ENCODE peak calls at places on chromosome 18, in nine cellular contexts. One of them, this sample, is unnamed.

GRCh38 chr18:8890957-8891464 is 185.7 kb downstream of the MTCL1 start:
- DNase-seq in esophagus squamous epithelium: no peak
- DNase-seq in neural progenitor cell: peak; percentile 58
- DNase-seq in tibial artery: no peak
- DNase-seq in right atrium auricular region: no peak
- DNase-seq in mammary epithelial cell: peak; percentile 97
- DNase-seq in adrenal gland: no peak
- DNase-seq in IMR-90: peak; percentile 97
- DNase-seq in K562: peak; percentile 83
- DNase-seq in this sample: peak; percentile 71

GRCh38 chr18:3634250-3634939 is 184.4 kb downstream of the TGIF1 start:
- DNase-seq in esophagus squamous epithelium: no peak
- DNase-seq in neural progenitor cell: no peak
- DNase-seq in tibial artery: no peak
- DNase-seq in right atrium auricular region: no peak
- DNase-seq in mammary epithelial cell: no peak
- DNase-seq in adrenal gland: no peak
- DNase-seq in IMR-90: no peak
- DNase-seq in K562: no peak
- DNase-seq in this sample: no peak

GRCh38 chr18:59694824-59695223 is 2.4 kb downstream of the CCBE1 start:
- DNase-seq in esophagus squamous epithelium: no peak
- DNase-seq in neural progenitor cell: no peak
- DNase-seq in tibial artery: no peak
- DNase-seq in right atrium auricular region: no peak
- DNase-seq in mammary epithelial cell: no peak
- DNase-seq in adrenal gland: no peak
- DNase-seq in IMR-90: no peak
- DNase-seq in K562: no peak
- DNase-seq in this sample: no peak

GRCh38 chr18:10213526-10213925 is 240.9 kb upstream of the APCDD1 start:
- DNase-seq in esophagus squamous epithelium: no peak
- DNase-seq in neural progenitor cell: no peak
- DNase-seq in tibial artery: no peak
- DNase-seq in right atrium auricular region: no peak
- DNase-seq in mammary epithelial cell: peak; percentile 41
- DNase-seq in adrenal gland: no peak
- DNase-seq in IMR-90: peak; percentile 33
- DNase-seq in K562: no peak
- DNase-seq in this sample: no peak

GRCh38 chr18:5164903-5165302 is 32.2 kb downstream of the AKAIN1 start:
- DNase-seq in esophagus squamous epithelium: no peak
- DNase-seq in neural progenitor cell: no peak
- DNase-seq in tibial artery: no peak
- DNase-seq in right atrium auricular region: no peak
- DNase-seq in mammary epithelial cell: no peak
- DNase-seq in adrenal gland: no peak
- DNase-seq in IMR-90: no peak
- DNase-seq in K562: no peak
- DNase-seq in this sample: no peak

GRCh38 chr18:48023334-48024008 is 93.0 kb upstream of the SMAD2 start:
- DNase-seq in esophagus squamous epithelium: no peak
- DNase-seq in neural progenitor cell: peak; percentile 73
- DNase-seq in tibial artery: peak; percentile 65
- DNase-seq in right atrium auricular region: no peak
- DNase-seq in mammary epithelial cell: peak; percentile 86
- DNase-seq in adrenal gland: peak; percentile 93
- DNase-seq in IMR-90: peak; percentile 10
- DNase-seq in K562: peak; percentile 38
- DNase-seq in this sample: peak; percentile 31

GRCh38 chr18:10927290-10927979 is 221.9 kb downstream of the PIEZO2 start:
- DNase-seq in esophagus squamous epithelium: no peak
- DNase-seq in neural progenitor cell: no peak
- DNase-seq in tibial artery: no peak
- DNase-seq in right atrium auricular region: no peak
- DNase-seq in mammary epithelial cell: no peak
- DNase-seq in adrenal gland: no peak
- DNase-seq in IMR-90: peak; percentile 89
- DNase-seq in K562: no peak
- DNase-seq in this sample: peak; percentile 72

GRCh38 chr18:59699750-59700534 is 2.7 kb upstream of the CCBE1 start:
- DNase-seq in esophagus squamous epithelium: no peak
- DNase-seq in neural progenitor cell: no peak
- DNase-seq in tibial artery: no peak
- DNase-seq in right atrium auricular region: no peak
- DNase-seq in mammary epithelial cell: peak; percentile 52
- DNase-seq in adrenal gland: no peak
- DNase-seq in IMR-90: no peak
- DNase-seq in K562: no peak
- DNase-seq in this sample: no peak

GRCh38 chr18:39558658-39559057 is 1993.1 kb upstream of the CELF4 start:
- DNase-seq in esophagus squamous epithelium: no peak
- DNase-seq in neural progenitor cell: no peak
- DNase-seq in tibial artery: no peak
- DNase-seq in right atrium auricular region: no peak
- DNase-seq in mammary epithelial cell: peak; percentile 25
- DNase-seq in adrenal gland: no peak
- DNase-seq in IMR-90: peak; percentile 4
- DNase-seq in K562: no peak
- DNase-seq in this sample: no peak

GRCh38 chr18:9404565-9405060 is 70.0 kb downstream of the TWSG1 start:
- DNase-seq in esophagus squamous epithelium: no peak
- DNase-seq in neural progenitor cell: no peak
- DNase-seq in tibial artery: no peak
- DNase-seq in right atrium auricular region: peak; percentile 66
- DNase-seq in mammary epithelial cell: no peak
- DNase-seq in adrenal gland: no peak
- DNase-seq in IMR-90: no peak
- DNase-seq in K562: peak; percentile 84
- DNase-seq in this sample: no peak

GRCh38 chr18:32318581-32318980 is 128.7 kb downstream of the MEP1B start:
- DNase-seq in esophagus squamous epithelium: no peak
- DNase-seq in neural progenitor cell: no peak
- DNase-seq in tibial artery: no peak
- DNase-seq in right atrium auricular region: no peak
- DNase-seq in mammary epithelial cell: no peak
- DNase-seq in adrenal gland: no peak
- DNase-seq in IMR-90: no peak
- DNase-seq in K562: no peak
- DNase-seq in this sample: no peak

DNA sequence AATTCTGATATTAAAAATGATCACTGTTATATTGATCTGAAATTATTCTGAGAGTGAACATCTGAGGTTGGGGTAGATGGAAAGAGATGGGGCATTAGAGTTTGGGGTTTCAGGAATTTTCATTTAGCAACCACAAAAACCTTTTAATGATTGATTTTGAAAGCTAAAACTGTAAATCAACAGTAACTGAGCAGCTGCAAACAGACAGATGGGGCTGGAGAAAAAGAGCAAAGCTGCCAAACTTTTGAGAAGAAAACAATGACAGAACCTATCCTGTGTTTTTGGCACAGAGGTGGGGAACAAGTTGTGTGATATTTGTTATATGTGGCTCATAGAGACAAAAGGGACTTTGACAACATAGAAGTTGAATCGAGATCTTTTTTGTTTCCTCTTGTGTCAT is 415.7 kb upstream of the DSEL start:
- DNase-seq in esophagus squamous epithelium: no peak
- DNase-seq in neural progenitor cell: no peak
- DNase-seq in tibial artery: no peak
- DNase-seq in right atrium auricular region: no peak
- DNase-seq in mammary epithelial cell: no peak
- DNase-seq in adrenal gland: no peak
- DNase-seq in IMR-90: no peak
- DNase-seq in K562: no peak
- DNase-seq in this sample: no peak
- H3K9me3 ChIP-seq in esophagus squamous epithelium: no peaks in the 10 kb centered on the region
- H3K9me3 ChIP-seq in neural progenitor cell: no peaks in the 10 kb centered on the region
- H3K9me3 ChIP-seq in tibial artery: no peaks in the 10 kb centered on the region
- H3K9me3 ChIP-seq in right atrium auricular region: no peaks in the 10 kb centered on the region
- H3K9me3 ChIP-seq in mammary epithelial cell: no peaks in the 10 kb centered on the region
- H3K9me3 ChIP-seq in adrenal gland: no peaks in the 10 kb centered on the region
- H3K9me3 ChIP-seq in IMR-90: no peaks in the 10 kb centered on the region
- H3K9me3 ChIP-seq in K562: no peaks in the 10 kb centered on the region
- H3K9me3 ChIP-seq in this sample: peaks cover 2% of the 10 kb centered on the region

GRCh38 chr18:77346446-77346845 is 96.8 kb downstream of the GALR1 start:
- DNase-seq in esophagus squamous epithelium: no peak
- DNase-seq in neural progenitor cell: no peak
- DNase-seq in tibial artery: no peak
- DNase-seq in right atrium auricular region: no peak
- DNase-seq in mammary epithelial cell: no peak
- DNase-seq in adrenal gland: no peak
- DNase-seq in IMR-90: no peak
- DNase-seq in K562: no peak
- DNase-seq in this sample: no peak

GRCh38 chr18:77343846-77344527 is 94.3 kb downstream of the GALR1 start:
- DNase-seq in esophagus squamous epithelium: no peak
- DNase-seq in neural progenitor cell: no peak
- DNase-seq in tibial artery: no peak
- DNase-seq in right atrium auricular region: no peak
- DNase-seq in mammary epithelial cell: no peak
- DNase-seq in adrenal gland: no peak
- DNase-seq in IMR-90: no peak
- DNase-seq in K562: no peak
- DNase-seq in this sample: no peak

GRCh38 chr18:77341527-77341926 is 91.9 kb downstream of the GALR1 start:
- DNase-seq in esophagus squamous epithelium: no peak
- DNase-seq in neural progenitor cell: no peak
- DNase-seq in tibial artery: no peak
- DNase-seq in right atrium auricular region: no peak
- DNase-seq in mammary epithelial cell: no peak
- DNase-seq in adrenal gland: no peak
- DNase-seq in IMR-90: no peak
- DNase-seq in K562: no peak
- DNase-seq in this sample: no peak

GRCh38 chr18:77342736-77343135 is 93.1 kb downstream of the GALR1 start:
- DNase-seq in esophagus squamous epithelium: no peak
- DNase-seq in neural progenitor cell: no peak
- DNase-seq in tibial artery: no peak
- DNase-seq in right atrium auricular region: no peak
- DNase-seq in mammary epithelial cell: no peak
- DNase-seq in adrenal gland: no peak
- DNase-seq in IMR-90: no peak
- DNase-seq in K562: no peak
- DNase-seq in this sample: no peak

GRCh38 chr18:77344777-77345507 is 95.3 kb downstream of the GALR1 start:
- DNase-seq in esophagus squamous epithelium: no peak
- DNase-seq in neural progenitor cell: no peak
- DNase-seq in tibial artery: no peak
- DNase-seq in right atrium auricular region: no peak
- DNase-seq in mammary epithelial cell: no peak
- DNase-seq in adrenal gland: no peak
- DNase-seq in IMR-90: no peak
- DNase-seq in K562: no peak
- DNase-seq in this sample: no peak
- H3K9me3 ChIP-seq in esophagus squamous epithelium: no peaks in the 10 kb centered on the region
- H3K9me3 ChIP-seq in neural progenitor cell: no peaks in the 10 kb centered on the region
- H3K9me3 ChIP-seq in tibial artery: no peaks in the 10 kb centered on the region
- H3K9me3 ChIP-seq in right atrium auricular region: no peaks in the 10 kb centered on the region
- H3K9me3 ChIP-seq in mammary epithelial cell: peaks cover 11% of the 10 kb centered on the region
- H3K9me3 ChIP-seq in adrenal gland: no peaks in the 10 kb centered on the region
- H3K9me3 ChIP-seq in IMR-90: peaks cover 32% of the 10 kb centered on the region
- H3K9me3 ChIP-seq in K562: no peaks in the 10 kb centered on the region
- H3K9me3 ChIP-seq in this sample: no peaks in the 10 kb centered on the region

GRCh38 chr18:58645398-58645797 is 16.5 kb upstream of the ALPK2 start:
- DNase-seq in esophagus squamous epithelium: no peak
- DNase-seq in neural progenitor cell: no peak
- DNase-seq in tibial artery: no peak
- DNase-seq in right atrium auricular region: no peak
- DNase-seq in mammary epithelial cell: peak; percentile 25
- DNase-seq in adrenal gland: no peak
- DNase-seq in IMR-90: peak; percentile 71
- DNase-seq in K562: no peak
- DNase-seq in this sample: no peak
- H3K9me3 ChIP-seq in esophagus squamous epithelium: no peaks in the 10 kb centered on the region
- H3K9me3 ChIP-seq in neural progenitor cell: no peaks in the 10 kb centered on the region
- H3K9me3 ChIP-seq in tibial artery: no peaks in the 10 kb centered on the region
- H3K9me3 ChIP-seq in right atrium auricular region: no peaks in the 10 kb centered on the region
- H3K9me3 ChIP-seq in mammary epithelial cell: peaks cover 8% of the 10 kb centered on the region
- H3K9me3 ChIP-seq in adrenal gland: no peaks in the 10 kb centered on the region
- H3K9me3 ChIP-seq in IMR-90: no peaks in the 10 kb centered on the region
- H3K9me3 ChIP-seq in K562: no peaks in the 10 kb centered on the region
- H3K9me3 ChIP-seq in this sample: peaks cover 6% of the 10 kb centered on the region

GRCh38 chr18:79900610-79901570 is 50.6 kb downstream of the SLC66A2 start:
- DNase-seq in esophagus squamous epithelium: no peak
- DNase-seq in neural progenitor cell: no peak
- DNase-seq in tibial artery: peak; percentile 57
- DNase-seq in right atrium auricular region: peak; percentile 50
- DNase-seq in mammary epithelial cell: no peak
- DNase-seq in adrenal gland: peak; percentile 47
- DNase-seq in IMR-90: no peak
- DNase-seq in K562: no peak
- DNase-seq in this sample: no peak
- H3K9me3 ChIP-seq in esophagus squamous epithelium: peaks cover 58% of the 10 kb centered on the region
- H3K9me3 ChIP-seq in neural progenitor cell: peaks cover 11% of the 10 kb centered on the region
- H3K9me3 ChIP-seq in tibial artery: peaks cover 70% of the 10 kb centered on the region
- H3K9me3 ChIP-seq in right atrium auricular region: no peaks in the 10 kb centered on the region
- H3K9me3 ChIP-seq in mammary epithelial cell: peaks cover 50% of the 10 kb centered on the region
- H3K9me3 ChIP-seq in adrenal gland: no peaks in the 10 kb centered on the region
- H3K9me3 ChIP-seq in IMR-90: peaks cover 41% of the 10 kb centered on the region
- H3K9me3 ChIP-seq in K562: peaks cover 2% of the 10 kb centered on the region
- H3K9me3 ChIP-seq in this sample: peaks cover 24% of the 10 kb centered on the region

GRCh38 chr18:80023173-80023572 is 11.1 kb upstream of the RBFA start:
- DNase-seq in esophagus squamous epithelium: no peak
- DNase-seq in neural progenitor cell: peak; percentile 15
- DNase-seq in tibial artery: no peak
- DNase-seq in right atrium auricular region: no peak
- DNase-seq in mammary epithelial cell: no peak
- DNase-seq in adrenal gland: no peak
- DNase-seq in IMR-90: no peak
- DNase-seq in K562: no peak
- DNase-seq in this sample: no peak

GRCh38 chr18:80026363-80026762 is 7.9 kb upstream of the RBFA start:
- DNase-seq in esophagus squamous epithelium: no peak
- DNase-seq in neural progenitor cell: no peak
- DNase-seq in tibial artery: no peak
- DNase-seq in right atrium auricular region: no peak
- DNase-seq in mammary epithelial cell: no peak
- DNase-seq in adrenal gland: no peak
- DNase-seq in IMR-90: no peak
- DNase-seq in K562: no peak
- DNase-seq in this sample: no peak

DNA sequence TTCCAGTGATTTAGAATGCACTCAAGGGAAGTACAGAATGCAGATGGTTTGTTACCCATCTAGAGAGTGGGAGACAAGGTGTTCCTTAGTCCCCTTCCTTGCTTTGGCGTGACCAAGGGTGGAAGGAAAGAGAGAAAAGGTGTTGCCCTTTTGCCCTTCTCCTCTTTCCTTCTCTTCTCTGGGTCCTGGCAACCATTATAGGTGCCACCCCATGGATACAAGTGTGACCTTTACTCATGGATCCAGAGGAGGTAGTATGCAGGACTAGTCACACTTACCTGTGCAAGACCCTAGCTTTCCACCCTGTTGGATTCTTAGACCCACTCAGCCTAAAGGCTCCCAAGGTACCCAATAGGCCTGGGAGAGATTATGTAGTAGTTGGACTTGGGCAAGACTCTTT is 11.6 kb upstream of the RBFA start:
- DNase-seq in esophagus squamous epithelium: no peak
- DNase-seq in neural progenitor cell: peak; percentile 34
- DNase-seq in tibial artery: no peak
- DNase-seq in right atrium auricular region: no peak
- DNase-seq in mammary epithelial cell: peak; percentile 21
- DNase-seq in adrenal gland: no peak
- DNase-seq in IMR-90: peak; percentile 24
- DNase-seq in K562: no peak
- DNase-seq in this sample: no peak
- H3K9me3 ChIP-seq in esophagus squamous epithelium: peaks cover 79% of the 10 kb centered on the region
- H3K9me3 ChIP-seq in neural progenitor cell: peaks cover 43% of the 10 kb centered on the region
- H3K9me3 ChIP-seq in tibial artery: peaks cover 87% of the 10 kb centered on the region
- H3K9me3 ChIP-seq in right atrium auricular region: peaks cover 36% of the 10 kb centered on the region
- H3K9me3 ChIP-seq in mammary epithelial cell: peaks cover 45% of the 10 kb centered on the region
- H3K9me3 ChIP-seq in adrenal gland: peaks cover 9% of the 10 kb centered on the region
- H3K9me3 ChIP-seq in IMR-90: peaks cover 53% of the 10 kb centered on the region
- H3K9me3 ChIP-seq in K562: peaks cover 15% of the 10 kb centered on the region
- H3K9me3 ChIP-seq in this sample: peaks cover 30% of the 10 kb centered on the region